ENCODE peak calls at places on chromosomes 1 and 21, in eight cellular contexts. H is HT1080, O is kidney, G is GM20000, A is IMR-90, D is amniotic stem cell, Q is kidney tubule cell, X is HFFc6. B is an unnamed sample.

GRCh38 chr1:18618546-18619466 is 11.8 kb upstream of the PAX7 start:
- DNase-seq in H (peak), O (no peak), G (no peak), A (no peak), D (no peak), Q (peak), X (peak), B (no peak)

GRCh38 chr1:78649628-78650027 is at the start of gene IFI44:
- DNase-seq in H (peak), O (peak), G (peak), A (peak), D (peak), Q (peak), X (peak), B (peak)

GRCh38 chr1:107724648-107725047 is 240.3 kb downstream of the VAV3 start:
- DNase-seq in H (peak), O (no peak), G (no peak), A (no peak), D (no peak), Q (no peak), X (no peak), B (no peak)

GRCh38 chr21:41752231-41752681 is 14.6 kb downstream of the RIPK4 start:
- DNase-seq in H (peak), O (peak), G (no peak), A (peak), D (no peak), Q (peak), X (peak), B (no peak)

GRCh38 chr1:220775238-220775853 is 11.4 kb upstream of the MTARC1 start:
- DNase-seq in H (peak), O (no peak), G (peak), A (no peak), D (no peak), Q (peak), X (peak), B (peak)

GRCh38 chr1:91747666-91748065 is 138.3 kb downstream of the TGFBR3 start:
- DNase-seq in H (no peak), O (no peak), G (no peak), A (no peak), D (no peak), Q (no peak), X (no peak), B (no peak)

GRCh38 chr1:153206631-153207030 is 3.4 kb downstream of the LELP1 start:
- DNase-seq in H (no peak), O (no peak), G (no peak), A (no peak), D (no peak), Q (no peak), X (no peak), B (no peak)

GRCh38 chr1:233912909-233913308 is 8.4 kb downstream of the SLC35F3 start:
- DNase-seq in H (no peak), O (no peak), G (no peak), A (no peak), D (no peak), Q (no peak), X (no peak), B (no peak)

GRCh38 chr1:201307760-201308499 is 24.6 kb downstream of the PKP1 start:
- DNase-seq in H (no peak), O (no peak), G (no peak), A (no peak), D (no peak), Q (no peak), X (no peak), B (no peak)

GRCh38 chr1:47914218-47914937 is 82.8 kb downstream of the TRABD2B start:
- DNase-seq in H (no peak), O (no peak), G (no peak), A (no peak), D (no peak), Q (no peak), X (no peak), B (no peak)

B was measured in Karpas-422.